ENCODE peak calls at places on chromosome 2, in five cellular contexts. J, R, K, Y and S are unnamed samples.

GRCh38 chr2:84970266-84970955 is 550 bp upstream of the KCMF1 start:
- DNase-seq in R (peak; percentile 83), K (no peak), Y (peak; percentile 67), J (peak; percentile 83), S (peak; percentile 35)

GRCh38 chr2:151523825-151524224 is 114.1 kb downstream of the RIF1 start:
- DNase-seq in Y (no peak), R (no peak), J (no peak), K (no peak), S (no peak)

GRCh38 chr2:133484106-133484505 is 84.2 kb downstream of the NCKAP5 start:
- DNase-seq in R (no peak), Y (no peak), J (no peak), K (no peak), S (no peak)

GRCh38 chr2:10317646-10318045 is 14.9 kb downstream of the HPCAL1 start:
- DNase-seq in J (no peak), R (no peak), K (no peak), Y (no peak), S (no peak)

GRCh38 chr2:127561371-127561770 is 25.9 kb downstream of the MYO7B start:
- DNase-seq in R (no peak), J (no peak), Y (no peak), K (no peak), S (no peak)

GRCh38 chr2:62774555-62775366 is 69.2 kb downstream of the EHBP1 start:
- DNase-seq in K (peak; percentile 45), R (peak; percentile 15), J (no peak), Y (no peak), S (no peak)

GRCh38 chr2:182761903-182762302 is 45.8 kb downstream of the DNAJC10 start:
- DNase-seq in Y (peak; percentile 21), K (no peak), R (no peak), J (no peak), S (no peak)

GRCh38 chr2:188884051-188884450 is 90.1 kb upstream of the COL3A1 start:
- DNase-seq in K (no peak), Y (no peak), R (no peak), J (no peak), S (no peak)